ENCODE peak calls at places on chromosomes 16 and 17, in eight cellular contexts. One of them, this sample, is unnamed.

GRCh38 chr16:19810817-19811731 is 73.6 kb downstream of the GPRC5B start:
- DNase-seq in endodermal cell: no peak
- DNase-seq in A172: peak; percentile 97
- DNase-seq in suprapubic skin: no peak
- DNase-seq in effector CD4-positive, alpha-beta T cell: no peak
- DNase-seq in activated CD4-positive, CD25-positive, alpha-beta regulatory T cell treated with anti-CD3 and anti-CD28 coated beads, Interleukin-2, amount 50 U/mL, for 72 hours: no peak
- DNase-seq in GM12878: no peak
- DNase-seq in heart right ventricle: no peak
- DNase-seq in this sample: no peak

GRCh38 chr17:46154151-46154816 is 38.9 kb downstream of the KANSL1 start:
- DNase-seq in endodermal cell: no peak
- DNase-seq in A172: peak; percentile 44
- DNase-seq in suprapubic skin: no peak
- DNase-seq in effector CD4-positive, alpha-beta T cell: no peak
- DNase-seq in activated CD4-positive, CD25-positive, alpha-beta regulatory T cell treated with anti-CD3 and anti-CD28 coated beads, Interleukin-2, amount 50 U/mL, for 72 hours: no peak
- DNase-seq in GM12878: no peak
- DNase-seq in heart right ventricle: no peak
- DNase-seq in this sample: no peak

GRCh38 chr17:32627233-32628008 is 140.6 kb downstream of the CDK5R1 start:
- DNase-seq in endodermal cell: peak; percentile 87
- DNase-seq in A172: peak; percentile 60
- DNase-seq in suprapubic skin: no peak
- DNase-seq in effector CD4-positive, alpha-beta T cell: no peak
- DNase-seq in activated CD4-positive, CD25-positive, alpha-beta regulatory T cell treated with anti-CD3 and anti-CD28 coated beads, Interleukin-2, amount 50 U/mL, for 72 hours: no peak
- DNase-seq in GM12878: no peak
- DNase-seq in heart right ventricle: no peak
- DNase-seq in this sample: no peak

GRCh38 chr16:69511641-69512040 is 54.1 kb upstream of the NFAT5 start:
- DNase-seq in endodermal cell: no peak
- DNase-seq in A172: no peak
- DNase-seq in suprapubic skin: no peak
- DNase-seq in effector CD4-positive, alpha-beta T cell: no peak
- DNase-seq in activated CD4-positive, CD25-positive, alpha-beta regulatory T cell treated with anti-CD3 and anti-CD28 coated beads, Interleukin-2, amount 50 U/mL, for 72 hours: no peak
- DNase-seq in GM12878: no peak
- DNase-seq in heart right ventricle: no peak
- DNase-seq in this sample: no peak

GRCh38 chr17:5297245-5297644 is 15.2 kb downstream of the RABEP1 start:
- DNase-seq in endodermal cell: no peak
- DNase-seq in A172: no peak
- DNase-seq in suprapubic skin: no peak
- DNase-seq in effector CD4-positive, alpha-beta T cell: no peak
- DNase-seq in activated CD4-positive, CD25-positive, alpha-beta regulatory T cell treated with anti-CD3 and anti-CD28 coated beads, Interleukin-2, amount 50 U/mL, for 72 hours: no peak
- DNase-seq in GM12878: no peak
- DNase-seq in heart right ventricle: no peak
- DNase-seq in this sample: no peak

GRCh38 chr16:30882429-30883310 is 11.2 kb downstream of the BCL7C start:
- DNase-seq in endodermal cell: no peak
- DNase-seq in A172: no peak
- DNase-seq in suprapubic skin: no peak
- DNase-seq in effector CD4-positive, alpha-beta T cell: no peak
- DNase-seq in activated CD4-positive, CD25-positive, alpha-beta regulatory T cell treated with anti-CD3 and anti-CD28 coated beads, Interleukin-2, amount 50 U/mL, for 72 hours: no peak
- DNase-seq in GM12878: no peak
- DNase-seq in heart right ventricle: no peak
- DNase-seq in this sample: no peak

GRCh38 chr17:74994440-74994839 is 7.0 kb downstream of the CDR2L start:
- DNase-seq in endodermal cell: no peak
- DNase-seq in A172: no peak
- DNase-seq in suprapubic skin: no peak
- DNase-seq in effector CD4-positive, alpha-beta T cell: no peak
- DNase-seq in activated CD4-positive, CD25-positive, alpha-beta regulatory T cell treated with anti-CD3 and anti-CD28 coated beads, Interleukin-2, amount 50 U/mL, for 72 hours: no peak
- DNase-seq in GM12878: no peak
- DNase-seq in heart right ventricle: no peak
- DNase-seq in this sample: no peak

GRCh38 chr16:10888320-10888937 is 11.4 kb downstream of the CIITA start:
- DNase-seq in endodermal cell: no peak
- DNase-seq in A172: no peak
- DNase-seq in suprapubic skin: no peak
- DNase-seq in effector CD4-positive, alpha-beta T cell: no peak
- DNase-seq in activated CD4-positive, CD25-positive, alpha-beta regulatory T cell treated with anti-CD3 and anti-CD28 coated beads, Interleukin-2, amount 50 U/mL, for 72 hours: no peak
- DNase-seq in GM12878: no peak
- DNase-seq in heart right ventricle: no peak
- DNase-seq in this sample: no peak

GRCh38 chr17:46780003-46780373 is 38.5 kb downstream of the WNT3 start:
- DNase-seq in endodermal cell: no peak
- DNase-seq in A172: no peak
- DNase-seq in suprapubic skin: no peak
- DNase-seq in effector CD4-positive, alpha-beta T cell: no peak
- DNase-seq in activated CD4-positive, CD25-positive, alpha-beta regulatory T cell treated with anti-CD3 and anti-CD28 coated beads, Interleukin-2, amount 50 U/mL, for 72 hours: no peak
- DNase-seq in GM12878: no peak
- DNase-seq in heart right ventricle: no peak
- DNase-seq in this sample: no peak